ENCODE peak calls at places on chromosomes 6 and 20, in six cellular contexts. V is effector CD4-positive, alpha-beta T cell; O is stimulated activated CD4-positive, alpha-beta T cell treated with anti-CD3 and anti-CD28 coated beads, Interleukin-15, amount 100 ng/mL, for 1 hour; T is posterior cingulate gyrus; C is HS-27A; I is sigmoid colon. U is an unnamed sample.
A peak's percentile ranks its signal among the peaks of the same experiment; 100 is the strongest.

GRCh38 chr20:57414867-57415592 is 23.8 kb downstream of the RBM38 start:
- DNase-seq in V (no peak), O (no peak), T (peak; percentile 46), C (no peak), I (no peak), U (no peak)

GRCh38 chr20:63653041-63653973 is at the start of gene STMN3:
- DNase-seq in V (peak; percentile 59), O (peak; percentile 46), T (peak; percentile 94), C (peak; percentile 23), I (peak; percentile 96), U (peak; percentile 75)

GRCh38 chr6:168179702-168180382 is 100.8 kb upstream of the FRMD1 start:
- DNase-seq in V (no peak), O (no peak), T (no peak), C (no peak), I (peak; percentile 34), U (no peak)

GRCh38 chr20:35461620-35462019 is 6.2 kb downstream of the CEP250 start:
- DNase-seq in V (no peak), O (no peak), T (no peak), C (no peak), I (no peak), U (no peak)

GRCh38 chr6:51866001-51866400 is 221.4 kb downstream of the PKHD1 start:
- DNase-seq in V (no peak), O (no peak), T (no peak), C (no peak), I (no peak), U (no peak)

GRCh38 chr20:58682656-58683055 is 9.9 kb upstream of the NPEPL1 start:
- DNase-seq in V (no peak), O (no peak), T (no peak), C (no peak), I (no peak), U (no peak)

GRCh38 chr6:124772733-124773319 is 189.4 kb upstream of the RNF217 start:
- DNase-seq in V (no peak), O (no peak), T (no peak), C (no peak), I (no peak), U (no peak)

GRCh38 chr6:167782698-167783517 is 43.8 kb upstream of the AFDN start:
- DNase-seq in V (no peak), O (no peak), T (no peak), C (no peak), I (peak; percentile 19), U (no peak)

GRCh38 chr6:127201321-127201720 is 65.3 kb upstream of the RNF146 start:
- DNase-seq in V (no peak), O (no peak), T (no peak), C (no peak), I (no peak), U (no peak)

GRCh38 chr6:20538131-20538662 is 3.9 kb downstream of the CDKAL1 start:
- DNase-seq in V (no peak), O (no peak), T (no peak), C (no peak), I (no peak), U (no peak)

GRCh38 chr6:118893095-118893881 is 664 bp upstream of the ASF1A start:
- DNase-seq in V (peak; percentile 38), O (no peak), T (no peak), C (peak; percentile 71), I (no peak), U (no peak)

GRCh38 chr6:11231564-11232176 is 798 bp downstream of the NEDD9 start:
- DNase-seq in V (no peak), O (no peak), T (no peak), C (no peak), I (no peak), U (no peak)

GRCh38 chr20:62359491-62360121 is 7.5 kb downstream of the LAMA5 start:
- DNase-seq in V (no peak), O (no peak), T (no peak), C (no peak), I (peak; percentile 75), U (no peak)

GRCh38 chr20:62918830-62919229 is 7.5 kb downstream of the DIDO1 start:
- DNase-seq in V (peak; percentile 40), O (no peak), T (no peak), C (no peak), I (no peak), U (no peak)

GRCh38 chr6:155943635-155944034 is 488.0 kb upstream of the NOX3 start:
- DNase-seq in V (no peak), O (no peak), T (no peak), C (peak; percentile 17), I (no peak), U (no peak)

GRCh38 chr20:47489448-47489872 is 12.2 kb upstream of the NCOA3 start:
- DNase-seq in V (peak; percentile 28), O (no peak), T (no peak), C (no peak), I (peak; percentile 73), U (no peak)

GRCh38 chr20:44212792-44213191 is 2.2 kb upstream of the OSER1 start:
- DNase-seq in V (no peak), O (no peak), T (no peak), C (no peak), I (no peak), U (no peak)

GRCh38 chr6:167833396-167833763 is 6.7 kb downstream of the AFDN start:
- DNase-seq in V (no peak), O (no peak), T (no peak), C (no peak), I (no peak), U (no peak)

GRCh38 chr20:31951203-31951529 is 680 bp downstream of the PDRG1 start:
- DNase-seq in V (no peak), O (no peak), T (no peak), C (no peak), I (no peak), U (no peak)

GRCh38 chr20:11906626-11907480 is 10.8 kb upstream of the BTBD3 start:
- DNase-seq in V (no peak), O (no peak), T (no peak), C (no peak), I (no peak), U (no peak)

GRCh38 chr20:19928379-19929360 is 88.5 kb upstream of the NAA20 start:
- DNase-seq in V (no peak), O (no peak), T (no peak), C (no peak), I (no peak), U (no peak)

GRCh38 chr6:133129556-133129955 is 111.6 kb upstream of the EYA4 start:
- DNase-seq in V (no peak), O (no peak), T (no peak), C (no peak), I (no peak), U (no peak)

GRCh38 chr6:551405-551804 is 105.5 kb downstream of the HUS1B start:
- DNase-seq in V (no peak), O (peak; percentile 22), T (no peak), C (no peak), I (no peak), U (no peak)

GRCh38 chr6:46676604-46677313 is 10.9 kb upstream of the TDRD6 start:
- DNase-seq in V (no peak), O (no peak), T (no peak), C (no peak), I (no peak), U (no peak)

GRCh38 chr6:166771701-166772100 is 144.7 kb upstream of the RPS6KA2 start:
- DNase-seq in V (no peak), O (no peak), T (no peak), C (no peak), I (no peak), U (no peak)

GRCh38 chr6:64084201-64084663 is 448.6 kb downstream of the PHF3 start:
- DNase-seq in V (no peak), O (no peak), T (no peak), C (no peak), I (no peak), U (no peak)

GRCh38 chr6:142696123-142696522 is 248.9 kb downstream of the HIVEP2 start:
- DNase-seq in V (no peak), O (no peak), T (no peak), C (no peak), I (no peak), U (no peak)

GRCh38 chr6:11514672-11515071 is 22.9 kb upstream of the TMEM170B start:
- DNase-seq in V (no peak), O (no peak), T (no peak), C (no peak), I (no peak), U (no peak)

GRCh38 chr6:13417431-13417830 is 70.0 kb downstream of the GFOD1 start:
- DNase-seq in V (no peak), O (no peak), T (no peak), C (no peak), I (no peak), U (no peak)

GRCh38 chr6:31186052-31186734 is 15.7 kb upstream of the POU5F1 start:
- DNase-seq in V (no peak), O (no peak), T (no peak), C (no peak), I (peak; percentile 79), U (no peak)

GRCh38 chr6:82783587-82784253 is 281.9 kb downstream of the UBE3D start:
- DNase-seq in V (no peak), O (no peak), T (no peak), C (no peak), I (no peak), U (no peak)

GRCh38 chr20:59159091-59159821 is 4.4 kb upstream of the ZNF831 start:
- DNase-seq in V (peak; percentile 77), O (no peak), T (no peak), C (no peak), I (no peak), U (no peak)

GRCh38 chr6:37787216-37787615 is 32.3 kb upstream of the ZFAND3 start:
- DNase-seq in V (no peak), O (no peak), T (no peak), C (no peak), I (no peak), U (no peak)